ENCODE peak calls at places on chromosomes 2 and 18, in eight cellular contexts. J is gastrocnemius medialis, V is tibial artery, T is lung, A is right lobe of liver, S is HL-60, Q is substantia nigra, C is mesenchymal stem cell. H is an unnamed sample.

GRCh38 chr2:237456200-237456731 is 30.8 kb upstream of the MLPH start:
- DNase-seq in V (peak), C (peak), A (no peak), T (no peak), Q (no peak), J (peak), S (no peak), H (no peak)

GRCh38 chr2:174777334-174777733 is 13.1 kb upstream of the CHRNA1 start:
- DNase-seq in A (no peak), J (no peak), C (peak), Q (no peak), V (no peak), T (no peak), S (no peak), H (no peak)

GRCh38 chr18:72727038-72727690 is 140.6 kb downstream of the NETO1 start:
- DNase-seq in C (no peak), V (no peak), A (no peak), S (no peak), Q (no peak), T (no peak), J (no peak), H (no peak)

GRCh38 chr2:33634261-33634910 is 35.3 kb upstream of the FAM98A start:
- DNase-seq in A (no peak), Q (no peak), S (no peak), T (no peak), C (no peak), V (no peak), J (no peak), H (no peak)

GRCh38 chr2:133657591-133657990 is 89.3 kb upstream of the NCKAP5 start:
- DNase-seq in C (peak), S (no peak), T (no peak), A (no peak), Q (no peak), V (no peak), J (no peak), H (no peak)

GRCh38 chr2:205752924-205753323 is 70.6 kb downstream of the NRP2 start:
- DNase-seq in S (no peak), T (no peak), A (no peak), C (no peak), J (no peak), Q (no peak), V (no peak), H (no peak)

GRCh38 chr2:215738360-215738759 is 275.0 kb downstream of the MREG start:
- DNase-seq in V (no peak), Q (no peak), C (no peak), S (no peak), J (no peak), A (no peak), T (no peak), H (no peak)

GRCh38 chr18:11327656-11328055 is 178.3 kb upstream of the PIEZO2 start:
- DNase-seq in T (no peak), V (no peak), A (no peak), S (no peak), C (no peak), J (no peak), Q (no peak), H (no peak)

GRCh38 chr18:61308009-61308408 is 25.2 kb upstream of the CDH20 start:
- DNase-seq in S (no peak), V (no peak), T (no peak), J (no peak), Q (no peak), C (no peak), A (no peak), H (no peak)

GRCh38 chr2:240433973-240434727 is 1.3 kb upstream of the GPC1 start:
- DNase-seq in S (no peak), Q (no peak), A (peak), T (peak), V (no peak), C (peak), J (no peak), H (peak)

GRCh38 chr2:67260348-67261277 is 136.5 kb upstream of the ETAA1 start:
- DNase-seq in Q (no peak), V (peak), S (no peak), C (peak), T (peak), A (no peak), J (peak), H (peak)

GRCh38 chr2:83365476-83365875 is 1093.6 kb downstream of the SUCLG1 start:
- DNase-seq in T (no peak), J (no peak), S (no peak), Q (no peak), A (no peak), V (no peak), C (no peak), H (no peak)

GRCh38 chr2:233822781-233823730 is 31.3 kb downstream of the HJURP start:
- DNase-seq in A (peak), Q (no peak), T (no peak), S (peak), V (peak), C (no peak), J (no peak), H (no peak)

GRCh38 chr18:11154369-11154982 is 5.1 kb upstream of the PIEZO2 start:
- DNase-seq in T (no peak), A (no peak), S (peak), C (peak), V (no peak), J (no peak), Q (no peak), H (no peak)

GRCh38 chr18:13542520-13542847 is 183.9 kb downstream of the FAM210A start:
- DNase-seq in C (no peak), S (no peak), V (no peak), A (no peak), Q (no peak), J (no peak), T (no peak), H (no peak)

GRCh38 chr2:649461-650342 is 27.5 kb downstream of the TMEM18 start:
- DNase-seq in J (no peak), T (peak), Q (no peak), V (no peak), S (no peak), A (no peak), C (no peak), H (no peak)

GRCh38 chr2:75548036-75548573 is 12.6 kb downstream of the EVA1A start:
- DNase-seq in C (peak), V (no peak), Q (no peak), A (no peak), T (peak), S (no peak), J (no peak), H (no peak)

GRCh38 chr2:236177967-236178909 is 10.1 kb upstream of the GBX2 start:
- DNase-seq in V (peak), J (no peak), A (peak), C (peak), T (peak), Q (peak), S (no peak), H (peak)

GRCh38 chr18:63148449-63149199 is 170.9 kb downstream of the BCL2 start:
- DNase-seq in C (peak), Q (no peak), S (no peak), A (peak), T (no peak), V (peak), J (no peak), H (peak)

GRCh38 chr2:236988690-236989639 is 96.7 kb upstream of the COPS8 start:
- DNase-seq in V (peak), A (peak), S (peak), J (peak), Q (no peak), C (no peak), T (peak), H (peak)

GRCh38 chr2:151766421-151767153 is 32.3 kb upstream of the NEB start:
- DNase-seq in T (no peak), Q (no peak), J (no peak), C (peak), A (no peak), S (no peak), V (no peak), H (no peak)

GRCh38 chr2:69013123-69013836 is at the start of gene ANTXR1:
- DNase-seq in C (peak), Q (peak), J (peak), S (no peak), A (no peak), V (peak), T (peak), H (peak)

GRCh38 chr2:105455488-105455991 is 56.7 kb upstream of the FHL2 start:
- DNase-seq in C (peak), S (no peak), J (peak), A (no peak), Q (no peak), T (peak), V (peak), H (peak)

GRCh38 chr2:218882866-218883366 is 2.3 kb downstream of the WNT10A start:
- DNase-seq in S (no peak), T (no peak), J (no peak), Q (no peak), V (no peak), C (no peak), A (no peak), H (no peak)

GRCh38 chr2:86037141-86037794 is 68.4 kb downstream of the POLR1A start:
- DNase-seq in T (peak), C (peak), J (peak), A (no peak), Q (no peak), S (peak), V (peak), H (peak)

GRCh38 chr2:101821828-101822458 is 124.4 kb downstream of the MAP4K4 start:
- DNase-seq in V (no peak), A (no peak), C (no peak), J (no peak), Q (no peak), T (no peak), S (no peak), H (no peak)
- H3K27ac ChIP-seq in V (no peak), A (no peak), C (peak), J (no peak), Q (no peak), T (no peak), S (no peak), H (no peak)

GRCh38 chr18:70333757-70334156 is 44.9 kb downstream of the SOCS6 start:
- DNase-seq in C (peak), A (no peak), T (peak), S (no peak), V (no peak), J (peak), Q (no peak), H (no peak)

GRCh38 chr18:70332694-70333093 is 43.8 kb downstream of the SOCS6 start:
- DNase-seq in J (no peak), V (no peak), T (no peak), S (no peak), Q (no peak), C (peak), A (no peak), H (no peak)

GRCh38 chr18:70334728-70335329 is 46.0 kb downstream of the SOCS6 start:
- DNase-seq in T (no peak), C (peak), S (no peak), A (peak), J (no peak), V (no peak), Q (no peak), H (no peak)

GRCh38 chr18:70334264-70334663 is 45.4 kb downstream of the SOCS6 start:
- DNase-seq in T (no peak), S (no peak), V (no peak), A (no peak), Q (no peak), J (no peak), C (no peak), H (no peak)

GRCh38 chr18:70333316-70333715 is 44.5 kb downstream of the SOCS6 start:
- DNase-seq in J (no peak), V (no peak), A (no peak), Q (no peak), T (no peak), C (no peak), S (no peak), H (no peak)
- H3K27ac ChIP-seq in J (peak), V (peak), A (peak), Q (no peak), T (no peak), C (peak), S (no peak), H (no peak)

DNA sequence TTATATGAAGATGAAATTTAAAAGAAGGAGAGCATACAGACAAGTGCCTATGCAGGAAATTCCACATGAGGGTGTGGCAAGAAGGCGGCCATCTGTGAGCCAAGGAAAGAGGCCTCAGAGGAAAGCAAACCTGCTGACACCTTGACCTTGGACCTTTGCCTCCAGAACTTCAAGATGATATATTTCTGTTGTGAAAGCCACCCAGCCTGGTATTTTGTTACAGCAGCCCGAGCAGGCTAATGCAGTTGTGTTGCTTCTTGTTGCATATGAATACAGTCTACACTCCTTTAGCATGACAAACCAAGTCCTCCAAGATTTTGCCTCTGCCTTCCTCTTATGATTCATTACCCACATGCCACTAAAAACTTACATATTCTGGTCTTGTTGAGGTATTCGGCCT is 374.8 kb upstream of the TRIB2 start:
- DNase-seq in S (no peak), Q (no peak), T (no peak), V (no peak), C (no peak), A (no peak), J (no peak), H (no peak)
- H3K27ac ChIP-seq in S (no peak), Q (no peak), T (no peak), V (no peak), C (no peak), A (no peak), J (no peak), H (no peak)

GRCh38 chr18:58057291-58057965 is 13.4 kb downstream of the NEDD4L start:
- DNase-seq in J (no peak), S (no peak), V (no peak), T (no peak), Q (peak), C (no peak), A (peak), H (no peak)

GRCh38 chr18:58056159-58056558 is 12.1 kb downstream of the NEDD4L start:
- DNase-seq in J (no peak), Q (no peak), T (no peak), A (no peak), V (no peak), C (no peak), S (no peak), H (no peak)

GRCh38 chr18:58060254-58060653 is 16.2 kb downstream of the NEDD4L start:
- DNase-seq in S (no peak), J (no peak), T (no peak), A (no peak), C (no peak), Q (no peak), V (no peak), H (no peak)

GRCh38 chr18:58056847-58057246 is 12.8 kb downstream of the NEDD4L start:
- DNase-seq in C (no peak), V (no peak), A (no peak), Q (no peak), S (no peak), J (no peak), T (no peak), H (no peak)

DNA sequence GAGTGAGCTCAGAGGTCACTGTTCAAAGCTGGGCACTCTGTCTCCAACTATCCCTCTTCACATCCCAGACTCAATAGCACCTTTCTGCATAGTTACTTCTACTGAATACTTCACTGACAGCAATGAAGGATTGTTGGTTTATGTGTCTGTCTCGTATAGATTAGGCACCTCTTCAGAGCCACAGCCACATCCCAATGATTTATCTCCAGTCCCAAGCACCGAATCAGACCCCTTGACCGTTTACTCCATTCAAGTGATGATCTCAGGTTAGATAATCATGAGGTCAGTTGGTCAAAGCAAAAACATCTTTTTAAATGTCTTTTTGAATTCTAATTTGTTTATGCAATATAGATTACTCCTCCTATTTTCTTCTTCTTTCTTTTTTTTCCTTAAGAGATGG is 14.7 kb downstream of the NEDD4L start:
- DNase-seq in Q (no peak), J (no peak), T (no peak), V (no peak), S (no peak), A (no peak), C (peak), H (no peak)
- H3K27ac ChIP-seq in Q (no peak), J (no peak), T (no peak), V (no peak), S (no peak), A (no peak), C (no peak), H (no peak)

GRCh38 chr2:9761547-9761946 is 81.7 kb upstream of the TAF1B start:
- DNase-seq in A (no peak), J (no peak), V (no peak), S (no peak), Q (no peak), T (no peak), C (no peak), H (no peak)
- H3K27ac ChIP-seq in A (no peak), J (no peak), V (no peak), S (no peak), Q (no peak), T (no peak), C (no peak), H (no peak)

DNA sequence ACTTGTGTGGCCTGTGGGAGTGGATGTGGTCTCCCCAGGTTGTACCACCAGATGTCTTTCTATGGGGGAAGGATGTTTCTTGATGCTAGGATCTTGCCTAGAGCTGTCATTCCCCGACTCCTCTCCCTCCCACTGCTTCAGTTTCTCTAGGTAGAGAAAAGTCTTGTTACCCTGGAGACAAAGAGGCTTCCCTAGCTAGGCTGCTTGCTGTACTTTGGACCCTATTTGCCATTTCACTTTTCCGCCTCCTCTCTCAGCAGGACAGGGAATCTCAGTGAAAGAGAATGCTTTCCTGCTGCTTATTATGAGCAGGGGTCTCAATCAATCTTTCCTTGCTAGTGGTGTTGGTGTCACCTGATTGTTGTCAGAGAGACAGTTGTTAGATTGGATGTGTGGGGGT is 818.9 kb upstream of the GYPC start:
- DNase-seq in A (no peak), S (no peak), T (no peak), C (no peak), Q (no peak), V (no peak), J (no peak), H (no peak)
- H3K27ac ChIP-seq in A (no peak), S (no peak), T (no peak), C (no peak), Q (no peak), V (no peak), J (no peak), H (no peak)

DNA sequence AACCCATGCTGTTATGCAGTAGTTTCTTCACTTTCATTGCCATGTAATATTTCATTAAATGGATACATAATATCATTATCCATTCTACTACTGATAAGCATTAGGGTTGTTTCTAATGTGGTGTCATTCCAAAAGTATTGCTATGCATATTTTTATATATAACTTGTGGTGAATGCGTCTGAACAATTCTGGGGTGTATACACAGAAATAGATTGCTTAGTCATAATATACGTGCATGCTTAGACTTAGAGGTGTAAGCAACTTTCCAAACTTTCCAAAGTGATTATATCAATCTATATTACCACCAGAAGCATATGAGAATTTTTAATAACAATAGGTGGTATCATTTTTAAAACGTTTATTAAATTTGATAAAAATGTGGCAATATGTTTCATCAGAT is 540.9 kb downstream of the DSC3 start:
- DNase-seq in C (no peak), V (no peak), T (no peak), S (no peak), Q (no peak), J (no peak), A (no peak), H (no peak)
- H3K27ac ChIP-seq in C (no peak), V (no peak), T (no peak), S (no peak), Q (no peak), J (no peak), A (no peak), H (no peak)

GRCh38 chr2:95009009-95009760 is 16.3 kb upstream of the MAL start:
- DNase-seq in C (no peak), S (no peak), Q (no peak), T (no peak), J (no peak), V (no peak), A (peak), H (no peak)
- H3K27ac ChIP-seq in C (no peak), S (no peak), Q (no peak), T (no peak), J (no peak), V (no peak), A (no peak), H (no peak)

GRCh38 chr18:57630002-57630758 is 8.5 kb upstream of the NARS1 start:
- DNase-seq in C (peak), S (peak), T (peak), J (peak), V (peak), A (peak), Q (peak), H (peak)

GRCh38 chr18:57631697-57632096 is 10.1 kb upstream of the NARS1 start:
- DNase-seq in S (no peak), Q (no peak), C (no peak), V (no peak), T (no peak), J (no peak), A (no peak), H (no peak)

GRCh38 chr18:57627488-57627887 is 5.9 kb upstream of the NARS1 start:
- DNase-seq in Q (no peak), T (no peak), C (no peak), V (no peak), S (no peak), J (no peak), A (no peak), H (no peak)

GRCh38 chr18:57630759-57631660 is 9.4 kb upstream of the NARS1 start:
- DNase-seq in T (no peak), J (no peak), V (no peak), S (no peak), C (no peak), Q (no peak), A (no peak), H (no peak)

DNA sequence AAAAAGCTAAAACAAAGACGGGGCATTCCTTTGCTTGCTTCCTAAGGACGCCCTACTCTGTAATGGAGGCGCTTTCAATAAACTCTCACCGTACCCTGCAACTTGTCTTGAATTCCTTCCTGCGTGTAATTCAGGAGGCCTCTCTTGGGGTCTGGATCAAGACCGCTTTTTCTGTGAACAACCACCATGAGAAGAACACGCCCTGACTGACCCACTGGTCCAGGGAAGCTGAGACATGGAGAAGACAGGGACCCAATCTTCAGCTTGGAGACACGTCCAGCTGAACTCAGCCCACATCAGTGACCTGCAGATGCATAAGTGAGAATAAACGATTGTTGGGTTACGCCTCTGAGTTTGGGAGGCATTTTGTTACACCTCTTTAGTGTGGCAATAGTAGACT is 7.8 kb upstream of the NARS1 start:
- DNase-seq in S (no peak), A (no peak), J (no peak), C (no peak), T (no peak), Q (no peak), V (no peak), H (no peak)
- H3K27ac ChIP-seq in S (no peak), A (no peak), J (peak), C (no peak), T (no peak), Q (peak), V (peak), H (no peak)

H was measured in ovary.